ENCODE peak calls at places on chromosomes 2 and 18, in ten cellular contexts. One of them, this sample, is unnamed.

GRCh38 chr2:1664698-1665097 is 79.6 kb downstream of the PXDN start:
- DNase-seq in HFFc6: no peak
- DNase-seq in MCF 10A: no peak
- DNase-seq in CD8-positive, alpha-beta T cell: no peak
- DNase-seq in transverse colon: no peak
- DNase-seq in fibroblast of lung: no peak
- DNase-seq in RWPE1: no peak
- DNase-seq in choroid plexus epithelial cell: no peak
- DNase-seq in cardiac muscle cell: no peak
- DNase-seq in heart right ventricle: no peak
- DNase-seq in this sample: peak

GRCh38 chr2:157830696-157831570 is 45.2 kb downstream of the ACVR1 start:
- DNase-seq in HFFc6: peak
- DNase-seq in transverse colon: no peak
- DNase-seq in choroid plexus epithelial cell: peak
- DNase-seq in CD8-positive, alpha-beta T cell: no peak
- DNase-seq in MCF 10A: peak
- DNase-seq in RWPE1: peak
- DNase-seq in heart right ventricle: no peak
- DNase-seq in cardiac muscle cell: peak
- DNase-seq in fibroblast of lung: peak
- DNase-seq in this sample: no peak

GRCh38 chr2:217289909-217290283 is 430.0 kb upstream of the TNP1 start:
- DNase-seq in CD8-positive, alpha-beta T cell: no peak
- DNase-seq in heart right ventricle: no peak
- DNase-seq in choroid plexus epithelial cell: no peak
- DNase-seq in cardiac muscle cell: peak
- DNase-seq in HFFc6: peak
- DNase-seq in transverse colon: no peak
- DNase-seq in RWPE1: peak
- DNase-seq in fibroblast of lung: peak
- DNase-seq in MCF 10A: no peak
- DNase-seq in this sample: no peak

GRCh38 chr2:218245214-218245613 is 15.6 kb upstream of the GPBAR1 start:
- DNase-seq in fibroblast of lung: peak
- DNase-seq in MCF 10A: no peak
- DNase-seq in choroid plexus epithelial cell: peak
- DNase-seq in cardiac muscle cell: no peak
- DNase-seq in RWPE1: no peak
- DNase-seq in transverse colon: no peak
- DNase-seq in heart right ventricle: no peak
- DNase-seq in HFFc6: no peak
- DNase-seq in CD8-positive, alpha-beta T cell: no peak
- DNase-seq in this sample: no peak

GRCh38 chr2:157182834-157183396 is 74.6 kb upstream of the GALNT5 start:
- DNase-seq in RWPE1: peak
- DNase-seq in CD8-positive, alpha-beta T cell: no peak
- DNase-seq in MCF 10A: peak
- DNase-seq in HFFc6: peak
- DNase-seq in fibroblast of lung: peak
- DNase-seq in transverse colon: no peak
- DNase-seq in cardiac muscle cell: peak
- DNase-seq in heart right ventricle: no peak
- DNase-seq in choroid plexus epithelial cell: peak
- DNase-seq in this sample: no peak

GRCh38 chr2:70094171-70094977 is 7.1 kb downstream of the PCBP1 start:
- DNase-seq in transverse colon: no peak
- DNase-seq in CD8-positive, alpha-beta T cell: no peak
- DNase-seq in choroid plexus epithelial cell: no peak
- DNase-seq in fibroblast of lung: peak
- DNase-seq in RWPE1: no peak
- DNase-seq in cardiac muscle cell: no peak
- DNase-seq in HFFc6: no peak
- DNase-seq in MCF 10A: no peak
- DNase-seq in heart right ventricle: no peak
- DNase-seq in this sample: no peak

GRCh38 chr2:129849559-129850160 is 129.8 kb upstream of the RAB6C start:
- DNase-seq in fibroblast of lung: peak
- DNase-seq in MCF 10A: peak
- DNase-seq in choroid plexus epithelial cell: peak
- DNase-seq in RWPE1: peak
- DNase-seq in HFFc6: peak
- DNase-seq in cardiac muscle cell: peak
- DNase-seq in transverse colon: no peak
- DNase-seq in heart right ventricle: no peak
- DNase-seq in CD8-positive, alpha-beta T cell: no peak
- DNase-seq in this sample: no peak

GRCh38 chr2:65146067-65146466 is 16.2 kb upstream of the RAB1A start:
- DNase-seq in MCF 10A: no peak
- DNase-seq in CD8-positive, alpha-beta T cell: no peak
- DNase-seq in fibroblast of lung: no peak
- DNase-seq in HFFc6: no peak
- DNase-seq in heart right ventricle: no peak
- DNase-seq in transverse colon: no peak
- DNase-seq in cardiac muscle cell: no peak
- DNase-seq in RWPE1: no peak
- DNase-seq in choroid plexus epithelial cell: no peak
- DNase-seq in this sample: no peak

GRCh38 chr2:145258903-145259579 is 739.1 kb upstream of the ZEB2 start:
- DNase-seq in transverse colon: no peak
- DNase-seq in RWPE1: no peak
- DNase-seq in heart right ventricle: no peak
- DNase-seq in HFFc6: no peak
- DNase-seq in fibroblast of lung: peak
- DNase-seq in choroid plexus epithelial cell: peak
- DNase-seq in cardiac muscle cell: peak
- DNase-seq in MCF 10A: no peak
- DNase-seq in CD8-positive, alpha-beta T cell: no peak
- DNase-seq in this sample: no peak

DNA sequence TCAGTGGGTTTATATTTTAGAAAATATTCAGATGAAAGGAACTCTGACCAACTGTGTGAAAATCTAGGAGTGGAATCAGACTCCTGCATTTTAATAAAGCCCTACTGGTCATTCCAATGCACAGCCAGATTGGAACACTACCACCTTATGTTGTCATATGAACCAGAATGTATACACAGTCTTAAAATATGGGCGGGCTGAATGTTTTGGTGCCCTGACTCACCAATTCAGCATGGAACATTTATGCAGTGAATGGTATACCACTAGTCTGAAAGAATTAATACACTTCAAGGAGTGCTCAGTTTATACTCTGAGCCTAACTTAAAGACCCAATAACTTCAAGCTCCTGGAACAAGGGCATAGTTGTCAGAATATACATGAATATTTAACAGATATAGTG is 280.9 kb upstream of the TCF4 start:
- DNase-seq in HFFc6: peak
- DNase-seq in heart right ventricle: no peak
- DNase-seq in transverse colon: no peak
- DNase-seq in RWPE1: peak
- DNase-seq in choroid plexus epithelial cell: peak
- DNase-seq in cardiac muscle cell: no peak
- DNase-seq in CD8-positive, alpha-beta T cell: no peak
- DNase-seq in MCF 10A: peak
- DNase-seq in fibroblast of lung: peak
- DNase-seq in this sample: no peak
- TF ChIP-seq CTCF in HFFc6: peak
- TF ChIP-seq CTCF in heart right ventricle: no peak
- TF ChIP-seq CTCF in transverse colon: no peak
- TF ChIP-seq CTCF in RWPE1: no peak
- TF ChIP-seq CTCF in choroid plexus epithelial cell: no peak
- TF ChIP-seq CTCF in cardiac muscle cell: no peak
- TF ChIP-seq CTCF in CD8-positive, alpha-beta T cell: no peak
- TF ChIP-seq CTCF in MCF 10A: no peak
- TF ChIP-seq CTCF in fibroblast of lung: no peak
- TF ChIP-seq CTCF in this sample: no peak

DNA sequence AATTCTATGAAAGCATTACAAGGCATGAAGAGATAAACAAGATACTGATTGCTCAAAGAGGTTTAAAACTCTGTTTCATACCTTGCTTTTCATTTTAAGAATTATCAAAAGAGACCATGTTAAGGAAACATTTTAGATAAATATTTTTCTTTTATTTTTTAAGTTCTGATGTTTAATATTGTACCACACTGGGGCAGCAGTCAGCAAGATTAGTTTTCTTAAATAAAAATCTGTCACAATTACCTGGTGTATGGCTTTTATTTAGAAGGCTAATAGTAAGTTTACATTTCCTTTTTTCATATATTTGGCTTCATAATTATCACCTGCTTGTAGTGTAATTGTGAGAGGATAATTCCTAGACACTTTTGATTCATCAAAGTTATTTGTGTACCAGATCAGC is 46.4 kb downstream of the ZNF804A start:
- DNase-seq in fibroblast of lung: peak
- DNase-seq in HFFc6: no peak
- DNase-seq in CD8-positive, alpha-beta T cell: no peak
- DNase-seq in RWPE1: no peak
- DNase-seq in MCF 10A: peak
- DNase-seq in heart right ventricle: no peak
- DNase-seq in transverse colon: no peak
- DNase-seq in choroid plexus epithelial cell: peak
- DNase-seq in cardiac muscle cell: peak
- DNase-seq in this sample: no peak
- TF ChIP-seq CTCF in fibroblast of lung: no peak
- TF ChIP-seq CTCF in HFFc6: no peak
- TF ChIP-seq CTCF in CD8-positive, alpha-beta T cell: no peak
- TF ChIP-seq CTCF in RWPE1: no peak
- TF ChIP-seq CTCF in MCF 10A: no peak
- TF ChIP-seq CTCF in heart right ventricle: no peak
- TF ChIP-seq CTCF in transverse colon: no peak
- TF ChIP-seq CTCF in choroid plexus epithelial cell: no peak
- TF ChIP-seq CTCF in cardiac muscle cell: no peak
- TF ChIP-seq CTCF in this sample: no peak

GRCh38 chr2:3377612-3378432 is at the start of gene EIPR1:
- DNase-seq in RWPE1: peak
- DNase-seq in HFFc6: peak
- DNase-seq in heart right ventricle: peak
- DNase-seq in choroid plexus epithelial cell: peak
- DNase-seq in fibroblast of lung: peak
- DNase-seq in transverse colon: peak
- DNase-seq in cardiac muscle cell: peak
- DNase-seq in MCF 10A: peak
- DNase-seq in CD8-positive, alpha-beta T cell: peak
- DNase-seq in this sample: peak
- TF ChIP-seq CTCF in RWPE1: no peak
- TF ChIP-seq CTCF in HFFc6: no peak
- TF ChIP-seq CTCF in heart right ventricle: no peak
- TF ChIP-seq CTCF in choroid plexus epithelial cell: peak
- TF ChIP-seq CTCF in fibroblast of lung: no peak
- TF ChIP-seq CTCF in transverse colon: peak
- TF ChIP-seq CTCF in cardiac muscle cell: no peak
- TF ChIP-seq CTCF in MCF 10A: no peak
- TF ChIP-seq CTCF in CD8-positive, alpha-beta T cell: no peak
- TF ChIP-seq CTCF in this sample: peak

GRCh38 chr18:57121542-57122112 is 25.3 kb upstream of the BOD1L2 start:
- DNase-seq in fibroblast of lung: no peak
- DNase-seq in RWPE1: no peak
- DNase-seq in cardiac muscle cell: no peak
- DNase-seq in MCF 10A: no peak
- DNase-seq in transverse colon: no peak
- DNase-seq in heart right ventricle: no peak
- DNase-seq in HFFc6: no peak
- DNase-seq in choroid plexus epithelial cell: no peak
- DNase-seq in CD8-positive, alpha-beta T cell: no peak
- DNase-seq in this sample: no peak
- TF ChIP-seq CTCF in fibroblast of lung: no peak
- TF ChIP-seq CTCF in RWPE1: no peak
- TF ChIP-seq CTCF in cardiac muscle cell: no peak
- TF ChIP-seq CTCF in MCF 10A: no peak
- TF ChIP-seq CTCF in transverse colon: no peak
- TF ChIP-seq CTCF in heart right ventricle: no peak
- TF ChIP-seq CTCF in HFFc6: no peak
- TF ChIP-seq CTCF in choroid plexus epithelial cell: no peak
- TF ChIP-seq CTCF in CD8-positive, alpha-beta T cell: no peak
- TF ChIP-seq CTCF in this sample: no peak

GRCh38 chr18:8507881-8508280 is 101.4 kb upstream of the RAB12 start:
- DNase-seq in CD8-positive, alpha-beta T cell: no peak
- DNase-seq in HFFc6: no peak
- DNase-seq in RWPE1: no peak
- DNase-seq in heart right ventricle: no peak
- DNase-seq in fibroblast of lung: peak
- DNase-seq in transverse colon: no peak
- DNase-seq in cardiac muscle cell: no peak
- DNase-seq in MCF 10A: no peak
- DNase-seq in choroid plexus epithelial cell: no peak
- DNase-seq in this sample: no peak

GRCh38 chr18:8505036-8505435 is 104.2 kb upstream of the RAB12 start:
- DNase-seq in RWPE1: no peak
- DNase-seq in HFFc6: no peak
- DNase-seq in CD8-positive, alpha-beta T cell: no peak
- DNase-seq in cardiac muscle cell: no peak
- DNase-seq in fibroblast of lung: no peak
- DNase-seq in choroid plexus epithelial cell: no peak
- DNase-seq in heart right ventricle: no peak
- DNase-seq in MCF 10A: no peak
- DNase-seq in transverse colon: no peak
- DNase-seq in this sample: no peak

GRCh38 chr18:8508320-8508719 is 100.9 kb upstream of the RAB12 start:
- DNase-seq in fibroblast of lung: no peak
- DNase-seq in CD8-positive, alpha-beta T cell: no peak
- DNase-seq in RWPE1: no peak
- DNase-seq in heart right ventricle: no peak
- DNase-seq in cardiac muscle cell: no peak
- DNase-seq in choroid plexus epithelial cell: no peak
- DNase-seq in transverse colon: no peak
- DNase-seq in HFFc6: no peak
- DNase-seq in MCF 10A: peak
- DNase-seq in this sample: peak

GRCh38 chr18:8506251-8507049 is 102.8 kb upstream of the RAB12 start:
- DNase-seq in MCF 10A: no peak
- DNase-seq in transverse colon: no peak
- DNase-seq in CD8-positive, alpha-beta T cell: no peak
- DNase-seq in choroid plexus epithelial cell: no peak
- DNase-seq in HFFc6: no peak
- DNase-seq in fibroblast of lung: no peak
- DNase-seq in cardiac muscle cell: no peak
- DNase-seq in heart right ventricle: no peak
- DNase-seq in RWPE1: no peak
- DNase-seq in this sample: no peak

DNA sequence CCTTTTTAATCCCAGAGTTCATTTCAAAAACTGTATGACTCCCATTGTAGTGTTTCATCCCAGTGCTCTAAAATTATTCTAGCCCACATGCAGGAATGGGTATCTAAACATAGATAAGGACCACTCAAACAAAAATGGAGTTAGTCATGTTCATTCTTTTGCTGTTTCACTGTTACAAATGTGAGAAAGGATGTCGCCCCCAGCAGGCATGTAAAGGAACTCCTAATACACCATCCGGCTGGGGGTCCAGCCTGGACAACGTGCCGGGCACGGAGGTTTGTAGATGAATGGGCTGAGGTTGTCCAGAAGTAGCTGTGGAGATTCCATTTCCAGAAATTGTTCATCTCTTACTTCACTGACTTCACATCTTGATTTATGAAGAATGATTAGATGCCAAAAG is 101.9 kb upstream of the RAB12 start:
- DNase-seq in transverse colon: no peak
- DNase-seq in RWPE1: no peak
- DNase-seq in cardiac muscle cell: peak
- DNase-seq in fibroblast of lung: peak
- DNase-seq in CD8-positive, alpha-beta T cell: no peak
- DNase-seq in HFFc6: no peak
- DNase-seq in heart right ventricle: no peak
- DNase-seq in MCF 10A: peak
- DNase-seq in choroid plexus epithelial cell: peak
- DNase-seq in this sample: no peak
- TF ChIP-seq CTCF in transverse colon: no peak
- TF ChIP-seq CTCF in RWPE1: no peak
- TF ChIP-seq CTCF in cardiac muscle cell: peak
- TF ChIP-seq CTCF in fibroblast of lung: peak
- TF ChIP-seq CTCF in CD8-positive, alpha-beta T cell: no peak
- TF ChIP-seq CTCF in HFFc6: peak
- TF ChIP-seq CTCF in heart right ventricle: no peak
- TF ChIP-seq CTCF in MCF 10A: no peak
- TF ChIP-seq CTCF in choroid plexus epithelial cell: peak
- TF ChIP-seq CTCF in this sample: peak